ENCODE peak calls at places on chromosomes 16 and 17, in ten cellular contexts. F is Karpas-422, N is fibroblast of lung, S is IMR-90, G is DND-41, K is mammary epithelial cell, V is PC-3, R is endodermal cell, Y is HCT116, A is HepG2. E is an unnamed sample.
A peak's percentile ranks its signal among the peaks of the same experiment; 100 is the strongest.

GRCh38 chr16:4574919-4575705 is 19.0 kb downstream of the C16orf96 start:
- DNase-seq in F (no peak), N (no peak), S (no peak), G (no peak), K (no peak), V (no peak), R (peak; percentile 81), Y (no peak), A (no peak), E (no peak)

GRCh38 chr16:25006504-25007055 is 8.6 kb downstream of the ARHGAP17 start:
- DNase-seq in F (peak; percentile 49), N (peak; percentile 63), S (peak; percentile 71), G (no peak), K (no peak), V (no peak), R (no peak), Y (no peak), A (peak; percentile 78), E (peak; percentile 63)

GRCh38 chr17:76641501-76641900 is 2.1 kb downstream of the ST6GALNAC1 start:
- DNase-seq in F (no peak), N (peak; percentile 8), S (no peak), G (no peak), K (peak; percentile 17), V (peak; percentile 98), R (no peak), Y (peak; percentile 22), A (peak; percentile 71), E (no peak)

GRCh38 chr16:2275476-2276450 is 7.8 kb upstream of the RNPS1 start:
- DNase-seq in F (no peak), N (no peak), S (no peak), G (no peak), K (no peak), V (no peak), R (peak; percentile 35), Y (no peak), A (no peak), E (no peak)

GRCh38 chr17:76519667-76520066 is 17.8 kb downstream of the CYGB start:
- DNase-seq in F (no peak), N (no peak), S (no peak), G (no peak), K (no peak), V (no peak), R (no peak), Y (no peak), A (no peak), E (no peak)

GRCh38 chr17:19883537-19884215 is 15.9 kb upstream of the ULK2 start:
- DNase-seq in F (no peak), N (no peak), S (peak; percentile 34), G (no peak), K (no peak), V (no peak), R (no peak), Y (no peak), A (no peak), E (no peak)

GRCh38 chr17:71521724-71522123 is 599.1 kb upstream of the SOX9 start:
- DNase-seq in F (no peak), N (peak; percentile 52), S (no peak), G (no peak), K (peak; percentile 19), V (no peak), R (no peak), Y (no peak), A (no peak), E (no peak)

GRCh38 chr17:55432358-55433028 is 10.9 kb upstream of the MMD start:
- DNase-seq in F (no peak), N (peak; percentile 58), S (no peak), G (no peak), K (peak; percentile 65), V (peak; percentile 69), R (no peak), Y (no peak), A (no peak), E (no peak)

GRCh38 chr17:66976781-66977201 is 12.3 kb downstream of the CACNG4 start:
- DNase-seq in F (no peak), N (no peak), S (no peak), G (no peak), K (no peak), V (peak; percentile 42), R (no peak), Y (no peak), A (no peak), E (no peak)

GRCh38 chr17:60383379-60383778 is 8.6 kb downstream of the USP32 start:
- DNase-seq in F (no peak), N (no peak), S (no peak), G (no peak), K (no peak), V (no peak), R (no peak), Y (no peak), A (no peak), E (no peak)

GRCh38 chr16:47986031-47986430 is 169.8 kb downstream of the ABCC12 start:
- DNase-seq in F (no peak), N (no peak), S (no peak), G (no peak), K (no peak), V (no peak), R (peak; percentile 74), Y (no peak), A (no peak), E (no peak)

GRCh38 chr17:17922198-17922901 is 49.9 kb downstream of the TOM1L2 start:
- DNase-seq in F (no peak), N (no peak), S (no peak), G (no peak), K (no peak), V (no peak), R (peak; percentile 81), Y (no peak), A (no peak), E (no peak)
- H3K4me1 ChIP-seq in F (no peaks in the 10 kb centered on the region), N (peaks cover 32% of the 10 kb centered on the region), S (peaks cover 30% of the 10 kb centered on the region), G (peaks cover 7% of the 10 kb centered on the region), K (peaks cover 50% of the 10 kb centered on the region), V (peaks cover 48% of the 10 kb centered on the region), R (peaks cover 27% of the 10 kb centered on the region), Y (peaks cover 67% of the 10 kb centered on the region), A (peaks cover 57% of the 10 kb centered on the region), E (peaks cover 46% of the 10 kb centered on the region)

GRCh38 chr17:34201225-34201624 is 53.9 kb upstream of the CCL2 start:
- DNase-seq in F (no peak), N (no peak), S (peak; percentile 18), G (no peak), K (no peak), V (no peak), R (no peak), Y (no peak), A (no peak), E (no peak)

GRCh38 chr17:34199932-34200534 is 55.1 kb upstream of the CCL2 start:
- DNase-seq in F (peak; percentile 91), N (peak; percentile 74), S (peak; percentile 87), G (peak; percentile 84), K (peak; percentile 50), V (peak; percentile 77), R (peak; percentile 95), Y (peak; percentile 55), A (peak; percentile 76), E (peak; percentile 90)

GRCh38 chr17:34203018-34203646 is 52.0 kb upstream of the CCL2 start:
- DNase-seq in F (no peak), N (no peak), S (no peak), G (no peak), K (no peak), V (no peak), R (no peak), Y (no peak), A (no peak), E (no peak)

GRCh38 chr17:34199449-34199848 is 55.6 kb upstream of the CCL2 start:
- DNase-seq in F (no peak), N (no peak), S (no peak), G (peak; percentile 35), K (no peak), V (no peak), R (no peak), Y (no peak), A (no peak), E (no peak)

DNA sequence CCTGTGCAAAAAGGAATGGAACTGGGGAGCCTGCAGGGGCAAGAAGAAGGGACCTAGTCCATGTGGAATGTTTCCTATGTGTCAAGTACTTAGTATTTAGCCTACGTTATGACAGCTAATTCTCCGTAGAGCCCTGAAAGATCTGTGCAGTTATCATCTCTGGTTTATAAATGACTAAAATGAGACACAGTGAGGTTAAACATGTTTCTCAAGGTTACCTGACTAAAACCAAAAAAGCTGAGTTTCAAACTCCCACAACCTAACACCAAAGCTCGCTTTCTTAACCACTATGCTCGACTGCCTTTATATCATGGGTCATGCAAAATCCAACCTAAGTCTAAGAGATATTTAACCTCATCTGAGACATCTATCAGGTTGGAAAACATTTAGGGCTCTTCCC is 53.3 kb upstream of the CCL2 start:
- DNase-seq in F (no peak), N (no peak), S (no peak), G (no peak), K (no peak), V (no peak), R (no peak), Y (no peak), A (no peak), E (no peak)
- H3K4me3 ChIP-seq in F (no peak overlapping the region), N (no peak overlapping the region), S (no peak overlapping the region), G (no peak overlapping the region), K (no peak overlapping the region), V (no peak overlapping the region), R (no peak overlapping the region), Y (no peak overlapping the region), A (no peak overlapping the region), E (no peak overlapping the region)

DNA sequence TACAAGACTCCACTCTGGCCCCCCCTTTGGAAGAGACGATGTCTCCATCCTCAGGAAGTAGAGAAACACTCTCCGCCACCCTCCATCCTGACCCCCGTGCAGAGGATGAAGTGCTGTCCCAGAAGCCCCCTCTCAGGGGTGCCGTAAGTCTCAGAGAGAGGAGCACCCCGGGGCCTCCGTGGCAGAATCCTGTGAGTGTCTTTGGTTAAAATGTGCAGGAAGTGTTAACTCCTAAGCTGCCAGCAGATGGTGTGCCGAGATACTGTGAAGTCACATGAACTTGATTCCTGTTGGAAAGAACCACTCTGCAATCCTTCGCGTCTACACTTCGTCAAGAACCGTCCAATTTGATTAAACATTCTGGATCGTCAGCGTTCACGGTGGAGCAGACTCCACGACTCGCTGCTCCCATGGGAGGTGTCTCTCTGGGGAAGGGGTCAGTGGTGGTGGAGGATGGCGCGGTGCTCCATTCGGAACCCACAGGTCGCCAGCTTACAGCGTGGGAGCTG is 5.6 kb downstream of the BANP start:
- DNase-seq in F (no peak), N (peak; percentile 66), S (peak; percentile 85), G (peak; percentile 59), K (no peak), V (no peak), R (peak; percentile 48), Y (no peak), A (peak; percentile 34), E (no peak)
- H3K9ac ChIP-seq in F (no peak overlapping the region), N (no peak overlapping the region), S (peak overlapping the region; percentile 23), G (no peak overlapping the region), K (no peak overlapping the region), V (no peak overlapping the region), R (no peak overlapping the region), Y (no peak overlapping the region), A (no peak overlapping the region), E (peak overlapping the region; percentile 8)

DNA sequence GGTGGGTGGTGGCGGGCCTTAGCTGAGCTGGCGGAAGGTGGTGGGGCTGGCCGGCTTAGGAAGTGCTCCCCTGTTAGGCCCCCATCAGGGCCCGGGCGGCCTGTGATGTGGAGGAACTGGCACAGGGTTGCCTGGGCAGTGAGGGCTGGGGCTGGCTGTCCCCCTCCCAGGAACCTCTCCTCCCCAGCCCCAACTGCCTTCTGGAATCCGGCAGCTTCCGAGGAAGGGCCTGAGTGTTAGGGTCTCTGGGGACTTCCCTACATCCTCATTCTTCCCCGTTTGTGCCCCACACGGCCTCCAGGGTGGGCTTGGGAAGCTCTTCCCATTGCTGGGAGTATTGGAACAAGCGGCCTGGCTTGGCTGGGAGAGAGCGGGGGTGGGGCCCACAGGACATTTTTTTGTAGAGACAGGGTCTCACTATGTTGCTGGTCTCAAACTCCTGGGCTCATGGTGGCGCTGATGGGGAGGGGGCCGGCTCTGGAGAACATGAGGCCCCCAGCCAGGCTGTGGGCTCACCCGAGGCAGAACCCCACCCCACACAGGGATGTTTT is 89.9 kb upstream of the CIBAR2 start:
- DNase-seq in F (no peak), N (no peak), S (no peak), G (no peak), K (no peak), V (no peak), R (peak; percentile 68), Y (no peak), A (no peak), E (no peak)
- H3K4me1 ChIP-seq in F (no peaks in the 10 kb centered on the region), N (peaks cover 35% of the 10 kb centered on the region), S (peaks cover 70% of the 10 kb centered on the region), G (no peaks in the 10 kb centered on the region), K (peaks cover 6% of the 10 kb centered on the region), V (peaks cover 8% of the 10 kb centered on the region), R (peaks cover 7% of the 10 kb centered on the region), Y (peaks cover 35% of the 10 kb centered on the region), A (peaks cover 94% of the 10 kb centered on the region), E (peaks cover 89% of the 10 kb centered on the region)